ENCODE peak calls at places on chromosomes 12 and 14, in eight cellular contexts. J is H9; D is adrenal gland; U is neural progenitor cell; E is effector memory CD4-positive, alpha-beta T cell; S is CD8-positive, alpha-beta memory T cell; M is IMR-90; O is left ventricle myocardium inferior. K is an unnamed sample.

GRCh38 chr14:105397350-105397931 is 897 bp upstream of the TEX22 start:
- DNase-seq in J (no peak), S (no peak), D (no peak), M (no peak), U (no peak), E (no peak), O (peak; percentile 17), K (no peak)

GRCh38 chr12:43401096-43401495 is 150.9 kb downstream of the ADAMTS20 start:
- DNase-seq in E (no peak), O (no peak), U (no peak), J (no peak), D (no peak), M (no peak), S (no peak), K (no peak)

GRCh38 chr12:19539836-19540235 is 100.5 kb downstream of the AEBP2 start:
- DNase-seq in U (peak; percentile 74), E (no peak), J (no peak), D (no peak), O (no peak), M (no peak), S (no peak), K (no peak)

GRCh38 chr12:40149673-40150260 is 43.9 kb upstream of the SLC2A13 start:
- DNase-seq in E (no peak), O (no peak), U (no peak), J (no peak), M (no peak), D (no peak), S (no peak), K (peak; percentile 23)

GRCh38 chr14:85501751-85502150 is 28.2 kb upstream of the FLRT2 start:
- DNase-seq in S (no peak), E (no peak), O (no peak), D (no peak), U (no peak), J (no peak), M (no peak), K (no peak)

GRCh38 chr12:6927379-6927991 is at the start of gene ATN1:
- DNase-seq in U (peak; percentile 84), M (peak; percentile 78), D (peak; percentile 92), E (no peak), O (peak; percentile 86), J (peak; percentile 88), S (peak; percentile 30), K (peak; percentile 79)

GRCh38 chr14:24613747-24614146 is 4.3 kb upstream of the GZMH start:
- DNase-seq in U (no peak), M (no peak), O (no peak), D (no peak), J (no peak), E (no peak), S (no peak), K (no peak)

GRCh38 chr12:122963928-122964240 is 2.4 kb downstream of the ABCB9 start:
- DNase-seq in O (peak; percentile 53), J (peak; percentile 26), M (peak; percentile 59), D (peak; percentile 68), E (no peak), U (no peak), S (no peak), K (no peak)

GRCh38 chr12:54421175-54421872 is 2.3 kb upstream of the ITGA5 start:
- DNase-seq in O (peak; percentile 71), S (no peak), D (peak; percentile 64), U (no peak), E (no peak), M (peak; percentile 36), J (no peak), K (no peak)

GRCh38 chr14:52073251-52073650 is 4.4 kb upstream of the NID2 start:
- DNase-seq in U (no peak), E (no peak), M (peak; percentile 34), D (no peak), O (no peak), J (no peak), S (no peak), K (no peak)

GRCh38 chr12:56434828-56435227 is 14.4 kb downstream of the TIMELESS start:
- DNase-seq in S (no peak), D (no peak), E (no peak), U (no peak), O (no peak), M (no peak), J (no peak), K (no peak)

GRCh38 chr14:25090716-25091454 is 40.9 kb upstream of the STXBP6 start:
- DNase-seq in J (no peak), M (peak; percentile 66), S (no peak), D (no peak), O (no peak), E (no peak), U (no peak), K (peak; percentile 81)

GRCh38 chr12:63940295-63940997 is 95.9 kb downstream of the SRGAP1 start:
- DNase-seq in S (no peak), D (no peak), E (no peak), M (no peak), U (no peak), O (no peak), J (no peak), K (no peak)

GRCh38 chr12:30822385-30823139 is 67.8 kb upstream of the CAPRIN2 start:
- DNase-seq in E (no peak), O (peak; percentile 68), U (peak; percentile 72), S (no peak), D (peak; percentile 69), M (peak; percentile 10), J (peak; percentile 79), K (peak; percentile 66)

GRCh38 chr14:61418749-61419148 is 97.4 kb downstream of the PRKCH start:
- DNase-seq in J (no peak), O (no peak), D (no peak), S (no peak), E (no peak), U (no peak), M (no peak), K (no peak)

GRCh38 chr12:56221233-56221756 is 427 bp downstream of the RNF41 start:
- DNase-seq in O (peak; percentile 59), J (peak; percentile 64), M (peak; percentile 73), S (no peak), D (peak; percentile 81), U (peak; percentile 84), E (no peak), K (peak; percentile 53)

GRCh38 chr12:54259194-54260011 is 20.5 kb downstream of the CBX5 start:
- DNase-seq in D (peak; percentile 87), J (peak; percentile 98), E (no peak), U (peak; percentile 99), M (peak; percentile 87), S (no peak), O (peak; percentile 60), K (peak; percentile 57)

DNA sequence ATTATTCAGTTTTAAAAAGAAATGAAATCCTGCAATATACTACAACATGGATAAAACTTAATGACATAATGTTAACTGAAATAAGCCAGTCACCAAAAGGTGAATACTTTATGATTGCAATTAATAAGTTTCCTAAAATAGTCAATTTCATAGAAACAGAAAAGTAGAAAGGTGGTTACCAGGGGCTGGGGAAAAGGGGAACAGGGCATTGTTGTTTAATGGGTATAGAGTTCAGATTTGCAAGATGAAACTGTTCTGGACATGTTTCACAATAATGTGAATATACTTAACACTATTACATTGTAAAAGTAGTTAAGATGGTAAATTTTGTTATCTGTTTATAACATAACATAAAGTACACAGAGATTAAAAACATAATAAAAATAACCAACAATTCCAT is 550.9 kb downstream of the CCER1 start:
- DNase-seq in J (no peak), U (no peak), D (no peak), M (no peak), S (no peak), O (no peak), E (no peak), K (no peak)
- H3K4me1 ChIP-seq in J (no peaks in the 10 kb centered on the region), U (peaks cover 3% of the 10 kb centered on the region), D (no peaks in the 10 kb centered on the region), M (no peaks in the 10 kb centered on the region), S (no peaks in the 10 kb centered on the region), O (no peaks in the 10 kb centered on the region), E (no peaks in the 10 kb centered on the region), K (no peaks in the 10 kb centered on the region)

GRCh38 chr12:27969901-27970390 is 2.6 kb downstream of the PTHLH start:
- DNase-seq in J (peak; percentile 84), S (no peak), E (no peak), U (peak; percentile 90), O (peak; percentile 37), M (peak; percentile 53), D (peak; percentile 36), K (peak; percentile 40)
- H3K4me1 ChIP-seq in J (peaks cover 2% of the 10 kb centered on the region), S (peaks cover 12% of the 10 kb centered on the region), E (peaks cover 14% of the 10 kb centered on the region), U (peaks cover 18% of the 10 kb centered on the region), O (peaks cover 35% of the 10 kb centered on the region), M (peaks cover 2% of the 10 kb centered on the region), D (peaks cover 24% of the 10 kb centered on the region), K (peaks cover 4% of the 10 kb centered on the region)

GRCh38 chr14:99575043-99576023 is 28.7 kb downstream of the CCDC85C start:
- DNase-seq in S (no peak), U (no peak), O (peak; percentile 39), E (no peak), J (no peak), D (peak; percentile 77), M (peak; percentile 19), K (peak; percentile 79)

GRCh38 chr14:99572173-99572999 is 31.6 kb downstream of the CCDC85C start:
- DNase-seq in O (no peak), S (no peak), M (no peak), E (no peak), D (peak; percentile 79), U (no peak), J (no peak), K (peak; percentile 65)

GRCh38 chr14:99574099-99574880 is 29.7 kb downstream of the CCDC85C start:
- DNase-seq in O (peak; percentile 37), S (no peak), M (peak; percentile 78), E (no peak), U (peak; percentile 74), D (peak; percentile 92), J (peak; percentile 67), K (peak; percentile 81)

GRCh38 chr14:99573000-99573330 is 31.0 kb downstream of the CCDC85C start:
- DNase-seq in O (no peak), U (no peak), M (no peak), S (no peak), J (no peak), E (no peak), D (no peak), K (no peak)

GRCh38 chr14:99573436-99574098 is 30.4 kb downstream of the CCDC85C start:
- DNase-seq in U (no peak), J (no peak), S (no peak), D (no peak), M (no peak), E (no peak), O (no peak), K (no peak)
- H3K4me1 ChIP-seq in U (peaks cover 70% of the 10 kb centered on the region), J (peaks cover 7% of the 10 kb centered on the region), S (no peaks in the 10 kb centered on the region), D (peaks cover 87% of the 10 kb centered on the region), M (peaks cover 63% of the 10 kb centered on the region), E (no peaks in the 10 kb centered on the region), O (peaks cover 98% of the 10 kb centered on the region), K (peaks cover 59% of the 10 kb centered on the region)

GRCh38 chr14:69291891-69292586 is 32.1 kb downstream of the GALNT16 start:
- DNase-seq in M (no peak), J (no peak), S (no peak), U (no peak), E (no peak), O (no peak), D (no peak), K (no peak)
- H3K4me1 ChIP-seq in M (no peaks in the 10 kb centered on the region), J (no peaks in the 10 kb centered on the region), S (no peaks in the 10 kb centered on the region), U (no peaks in the 10 kb centered on the region), E (no peaks in the 10 kb centered on the region), O (peaks cover 69% of the 10 kb centered on the region), D (peaks cover 26% of the 10 kb centered on the region), K (no peaks in the 10 kb centered on the region)

GRCh38 chr12:5498806-5499205 is 66.9 kb downstream of the NTF3 start:
- DNase-seq in O (no peak), S (no peak), M (no peak), E (no peak), D (no peak), J (no peak), U (no peak), K (no peak)
- H3K4me1 ChIP-seq in O (no peaks in the 10 kb centered on the region), S (no peaks in the 10 kb centered on the region), M (peaks cover 39% of the 10 kb centered on the region), E (no peaks in the 10 kb centered on the region), D (no peaks in the 10 kb centered on the region), J (no peaks in the 10 kb centered on the region), U (peaks cover 8% of the 10 kb centered on the region), K (peaks cover 22% of the 10 kb centered on the region)